ENCODE peak calls at places on chromosome 18, in eight cellular contexts. Y, I, D, J, C, N, W and Q are unnamed samples.

GRCh38 chr18:63178526-63178880 is 141.1 kb downstream of the BCL2 start:
- DNase-seq in Y (peak; percentile 22), I (no peak), D (peak; percentile 60), J (no peak), C (no peak), N (no peak), W (peak; percentile 8), Q (no peak)

GRCh38 chr18:59032308-59032707 is 107.4 kb upstream of the SEC11C start:
- DNase-seq in Y (no peak), I (no peak), D (no peak), J (no peak), C (no peak), N (no peak), W (no peak), Q (no peak)

GRCh38 chr18:47882641-47883040 is 47.8 kb downstream of the SMAD2 start:
- DNase-seq in Y (no peak), I (no peak), D (no peak), J (no peak), C (peak; percentile 6), N (no peak), W (peak; percentile 69), Q (no peak)

GRCh38 chr18:27276886-27277285 is 91.8 kb upstream of the CHST9 start:
- DNase-seq in Y (no peak), I (no peak), D (no peak), J (no peak), C (no peak), N (no peak), W (no peak), Q (no peak)

GRCh38 chr18:65751145-65752085 is 603 bp downstream of the CDH7 start:
- DNase-seq in Y (peak; percentile 30), I (peak; percentile 21), D (no peak), J (no peak), C (no peak), N (no peak), W (no peak), Q (no peak)

GRCh38 chr18:3093624-3094354 is 80.8 kb upstream of the LPIN2 start:
- DNase-seq in Y (no peak), I (no peak), D (no peak), J (no peak), C (peak; percentile 20), N (no peak), W (no peak), Q (no peak)

GRCh38 chr18:45467307-45467706 is 148.0 kb upstream of the SLC14A2 start:
- DNase-seq in Y (no peak), I (no peak), D (no peak), J (no peak), C (no peak), N (no peak), W (no peak), Q (no peak)

GRCh38 chr18:75582406-75582821 is 154.9 kb upstream of the SMIM21 start:
- DNase-seq in Y (no peak), I (no peak), D (no peak), J (no peak), C (peak; percentile 52), N (no peak), W (no peak), Q (no peak)

GRCh38 chr18:45266023-45266422 is 349.3 kb upstream of the SLC14A2 start:
- DNase-seq in Y (no peak), I (no peak), D (no peak), J (no peak), C (no peak), N (no peak), W (no peak), Q (no peak)

GRCh38 chr18:12991839-12992216 is 666 bp downstream of the CEP192 start:
- DNase-seq in Y (no peak), I (no peak), D (no peak), J (no peak), C (no peak), N (no peak), W (no peak), Q (no peak)

GRCh38 chr18:24397131-24397693 is 412 bp downstream of the OSBPL1A start:
- DNase-seq in Y (peak; percentile 65), I (peak; percentile 34), D (peak; percentile 59), J (peak; percentile 6), C (peak; percentile 63), N (no peak), W (peak; percentile 76), Q (no peak)

GRCh38 chr18:44895176-44895798 is 214.6 kb downstream of the SETBP1 start:
- DNase-seq in Y (peak; percentile 30), I (no peak), D (peak; percentile 5), J (no peak), C (no peak), N (no peak), W (peak; percentile 84), Q (peak; percentile 61)

GRCh38 chr18:41613210-41613609 is 341.8 kb upstream of the PIK3C3 start:
- DNase-seq in Y (no peak), I (no peak), D (no peak), J (no peak), C (no peak), N (no peak), W (no peak), Q (no peak)

GRCh38 chr18:34976899-34977786 is 64.1 kb upstream of the MAPRE2 start:
- DNase-seq in Y (peak; percentile 89), I (peak; percentile 60), D (peak; percentile 63), J (peak; percentile 43), C (no peak), N (peak; percentile 93), W (no peak), Q (peak; percentile 90)

GRCh38 chr18:51153659-51154371 is 43.7 kb downstream of the MEX3C start:
- DNase-seq in Y (no peak), I (no peak), D (no peak), J (peak; percentile 26), C (no peak), N (no peak), W (no peak), Q (no peak)

GRCh38 chr18:40407913-40408312 is 1547.1 kb upstream of the PIK3C3 start:
- DNase-seq in Y (no peak), I (no peak), D (no peak), J (no peak), C (no peak), N (no peak), W (no peak), Q (no peak)